ENCODE peak calls at places on chromosomes 2 and 18, in four cellular contexts. A is WTC11, N is cardiac fibroblast, O is hepatocyte. U is an unnamed sample.

GRCh38 chr18:78664851-78665250 is 314.8 kb upstream of the SALL3 start:
- DNase-seq in A (no peak), N (no peak), O (no peak), U (no peak)

GRCh38 chr2:24492283-24493272 is 1.5 kb downstream of the NCOA1 start:
- DNase-seq in A (no peak), N (peak), O (peak), U (peak)

GRCh38 chr2:200180943-200181342 is 125.5 kb upstream of the SPATS2L start:
- DNase-seq in A (no peak), N (no peak), O (no peak), U (no peak)

GRCh38 chr2:167430447-167430846 is 542.2 kb downstream of the XIRP2 start:
- DNase-seq in A (no peak), N (no peak), O (no peak), U (no peak)

GRCh38 chr2:15119722-15120175 is 441.4 kb downstream of the NBAS start:
- DNase-seq in A (peak), N (no peak), O (no peak), U (no peak)

GRCh38 chr2:164868563-164869419 is 27.2 kb upstream of the COBLL1 start:
- DNase-seq in A (no peak), N (no peak), O (peak), U (no peak)

GRCh38 chr2:210606001-210606400 is 49.6 kb downstream of the CPS1 start:
- DNase-seq in A (no peak), N (no peak), O (no peak), U (no peak)

GRCh38 chr2:240494194-240494793 is 58.8 kb downstream of the GPC1 start:
- DNase-seq in A (no peak), N (no peak), O (no peak), U (no peak)

GRCh38 chr2:105609756-105610397 is 134.8 kb upstream of the NCK2 start:
- DNase-seq in A (no peak), N (no peak), O (no peak), U (no peak)

GRCh38 chr18:460302-460701 is 40.2 kb downstream of the COLEC12 start:
- DNase-seq in A (no peak), N (no peak), O (no peak), U (no peak)

GRCh38 chr2:42971947-42972736 is 179.8 kb upstream of the HAAO start:
- DNase-seq in A (no peak), N (peak), O (no peak), U (no peak)

GRCh38 chr2:160347269-160347863 is 146.2 kb downstream of the RBMS1 start:
- DNase-seq in A (no peak), N (no peak), O (no peak), U (no peak)

GRCh38 chr2:181810823-181811695 is 80.5 kb upstream of the ITPRID2 start:
- DNase-seq in A (no peak), N (peak), O (peak), U (no peak)

GRCh38 chr2:73035899-73036778 is 35.4 kb downstream of the SFXN5 start:
- DNase-seq in A (peak), N (no peak), O (no peak), U (no peak)

GRCh38 chr2:109269956-109270757 is 141.2 kb downstream of the SH3RF3 start:
- DNase-seq in A (no peak), N (no peak), O (no peak), U (no peak)

GRCh38 chr2:24521975-24522639 is 31.1 kb downstream of the NCOA1 start:
- DNase-seq in A (no peak), N (no peak), O (no peak), U (no peak)

GRCh38 chr2:102942098-102942497 is 180.3 kb downstream of the TMEM182 start:
- DNase-seq in A (no peak), N (no peak), O (no peak), U (no peak)

GRCh38 chr2:110770308-110770695 is 37.9 kb downstream of the ACOXL start:
- DNase-seq in A (no peak), N (no peak), O (no peak), U (no peak)

GRCh38 chr2:11388262-11389047 is 44.0 kb upstream of the ROCK2 start:
- DNase-seq in A (no peak), N (no peak), O (no peak), U (no peak)

GRCh38 chr2:27653397-27653796 is 10.0 kb downstream of the SUPT7L start:
- DNase-seq in A (no peak), N (no peak), O (no peak), U (no peak)

GRCh38 chr2:222919841-222920609 is 59.2 kb downstream of the ACSL3 start:
- DNase-seq in A (no peak), N (peak), O (peak), U (no peak)

GRCh38 chr2:191878576-191879298 is 31.8 kb upstream of the CAVIN2 start:
- DNase-seq in A (no peak), N (peak), O (no peak), U (no peak)

GRCh38 chr2:10034333-10035052 is 8.9 kb upstream of the KLF11 start:
- DNase-seq in A (no peak), N (no peak), O (no peak), U (no peak)

GRCh38 chr2:199228887-199229819 is 228.6 kb downstream of the SATB2 start:
- DNase-seq in A (no peak), N (peak), O (no peak), U (no peak)

GRCh38 chr2:109214651-109215371 is 85.8 kb downstream of the SH3RF3 start:
- DNase-seq in A (no peak), N (no peak), O (no peak), U (no peak)

GRCh38 chr2:201996006-201996405 is 37.6 kb upstream of the FZD7 start:
- DNase-seq in A (peak), N (no peak), O (no peak), U (no peak)

GRCh38 chr2:207317358-207317984 is 151.7 kb upstream of the KLF7 start:
- DNase-seq in A (no peak), N (peak), O (no peak), U (no peak)

GRCh38 chr18:34957119-34957863 is 83.9 kb upstream of the MAPRE2 start:
- DNase-seq in A (no peak), N (no peak), O (no peak), U (no peak)

GRCh38 chr2:217890445-217890844 is 112.3 kb downstream of the TNS1 start:
- DNase-seq in A (no peak), N (peak), O (peak), U (peak)

GRCh38 chr18:57863706-57864105 is 60.6 kb upstream of the ATP8B1 start:
- DNase-seq in A (no peak), N (peak), O (no peak), U (no peak)

GRCh38 chr2:38387887-38388286 is 10.8 kb upstream of the ATL2 start:
- DNase-seq in A (no peak), N (no peak), O (no peak), U (no peak)

GRCh38 chr2:226329180-226329579 is 470.4 kb downstream of the IRS1 start:
- DNase-seq in A (no peak), N (no peak), O (no peak), U (no peak)

GRCh38 chr2:164178835-164179470 is 442.3 kb downstream of the GRB14 start:
- DNase-seq in A (no peak), N (peak), O (no peak), U (no peak)

GRCh38 chr2:30225131-30225762 is 6.1 kb upstream of the LBH start:
- DNase-seq in A (no peak), N (peak), O (peak), U (peak)

GRCh38 chr2:46488389-46488788 is 9.0 kb downstream of the TMEM247 start:
- DNase-seq in A (no peak), N (no peak), O (no peak), U (no peak)

GRCh38 chr18:26655614-26656400 is 107.5 kb upstream of the KCTD1 start:
- DNase-seq in A (peak), N (peak), O (peak), U (peak)
- TF ChIP-seq CTCF in A (no peak), N (peak), O (no peak), U (no peak)

GRCh38 chr2:224014336-224014735 is 24.8 kb downstream of the SERPINE2 start:
- DNase-seq in A (no peak), N (no peak), O (no peak), U (no peak)
- TF ChIP-seq CTCF in A (no peak), N (no peak), O (no peak), U (no peak)

GRCh38 chr2:174052639-174052976 is 87.4 kb upstream of the SP3 start:
- DNase-seq in A (no peak), N (no peak), O (no peak), U (no peak)

GRCh38 chr2:174053285-174053684 is 88.1 kb upstream of the SP3 start:
- DNase-seq in A (no peak), N (no peak), O (no peak), U (peak)

GRCh38 chr2:174051039-174051438 is 85.9 kb upstream of the SP3 start:
- DNase-seq in A (no peak), N (no peak), O (no peak), U (no peak)

GRCh38 chr2:174053784-174054183 is 88.6 kb upstream of the SP3 start:
- DNase-seq in A (peak), N (no peak), O (no peak), U (peak)

GRCh38 chr2:174051741-174052638 is 86.8 kb upstream of the SP3 start:
- DNase-seq in A (no peak), N (peak), O (peak), U (peak)
- TF ChIP-seq CTCF in A (no peak), N (no peak), O (no peak), U (no peak)

DNA sequence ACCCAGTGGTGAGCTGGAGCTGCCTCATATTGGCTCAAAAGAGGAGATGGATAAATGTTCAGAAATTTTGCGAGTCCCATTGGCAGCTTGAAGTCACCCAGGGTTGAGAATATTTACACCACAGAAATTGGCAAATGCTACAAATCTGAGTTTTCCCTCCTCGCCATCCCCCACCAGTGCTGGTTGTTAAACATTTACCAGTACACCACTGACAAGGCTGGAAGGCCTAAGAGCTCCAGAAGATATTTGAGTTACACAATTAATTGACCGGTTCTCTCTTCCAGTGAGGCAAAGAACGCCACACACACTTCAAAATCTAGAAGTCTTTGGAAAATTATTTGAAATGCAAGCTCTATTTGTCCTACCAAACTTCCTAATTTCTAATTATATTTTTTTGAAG is 47.5 kb upstream of the ATIC start:
- DNase-seq in A (no peak), N (no peak), O (no peak), U (no peak)
- TF ChIP-seq CTCF in A (no peak), N (no peak), O (no peak), U (no peak)

DNA sequence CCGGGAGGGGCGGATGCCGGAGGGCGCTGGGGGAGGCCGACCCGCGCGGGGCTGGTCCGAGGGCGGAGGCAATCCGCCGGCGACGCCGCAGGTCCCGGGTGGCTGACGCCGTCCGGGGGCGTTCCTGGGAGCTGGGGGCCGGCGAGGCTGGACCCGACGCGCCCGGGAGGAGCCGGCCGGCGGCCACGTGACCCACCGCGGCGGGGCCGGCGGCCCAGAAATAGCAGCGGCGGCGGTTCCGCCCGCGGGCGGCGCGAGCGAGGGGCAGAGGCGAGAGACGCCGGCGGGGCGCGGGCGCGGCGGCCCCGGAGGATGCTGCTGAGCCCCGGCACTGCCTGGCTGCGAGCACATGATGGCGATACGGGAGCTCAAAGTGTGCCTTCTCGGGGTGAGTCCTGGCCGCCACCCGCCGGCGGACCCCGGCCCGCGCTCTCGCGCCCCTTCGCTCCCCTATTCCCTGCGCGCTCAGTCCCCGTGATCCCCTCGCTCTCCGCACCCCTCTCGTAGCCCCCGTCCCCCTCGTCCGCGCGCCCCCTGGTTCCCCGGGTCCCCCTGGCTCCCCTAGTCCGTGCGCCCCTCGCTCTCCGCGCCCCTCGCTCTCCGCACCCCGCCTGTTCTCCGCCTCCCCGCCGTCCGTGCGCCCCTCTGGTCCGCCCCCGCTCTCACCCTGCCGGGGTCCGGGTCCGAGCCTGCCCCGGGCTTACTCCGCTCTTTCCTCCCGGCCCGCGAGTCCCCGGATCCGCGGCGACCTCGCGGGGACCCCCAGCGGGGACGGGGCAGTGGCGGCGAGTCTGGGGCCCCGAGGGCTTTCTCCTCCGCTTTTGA is at the start of gene RAB31:
- DNase-seq in A (peak), N (peak), O (peak), U (peak)
- TF ChIP-seq CTCF in A (no peak), N (no peak), O (no peak), U (no peak)

GRCh38 chr18:37336568-37337285 is 228.9 kb downstream of the CELF4 start:
- DNase-seq in A (no peak), N (no peak), O (no peak), U (no peak)

GRCh38 chr18:37332764-37333420 is 232.7 kb downstream of the CELF4 start:
- DNase-seq in A (no peak), N (no peak), O (no peak), U (no peak)

GRCh38 chr18:37339701-37340215 is 225.8 kb downstream of the CELF4 start:
- DNase-seq in A (no peak), N (no peak), O (no peak), U (no peak)

GRCh38 chr18:37334494-37335125 is 231.0 kb downstream of the CELF4 start:
- DNase-seq in A (no peak), N (peak), O (no peak), U (no peak)

DNA sequence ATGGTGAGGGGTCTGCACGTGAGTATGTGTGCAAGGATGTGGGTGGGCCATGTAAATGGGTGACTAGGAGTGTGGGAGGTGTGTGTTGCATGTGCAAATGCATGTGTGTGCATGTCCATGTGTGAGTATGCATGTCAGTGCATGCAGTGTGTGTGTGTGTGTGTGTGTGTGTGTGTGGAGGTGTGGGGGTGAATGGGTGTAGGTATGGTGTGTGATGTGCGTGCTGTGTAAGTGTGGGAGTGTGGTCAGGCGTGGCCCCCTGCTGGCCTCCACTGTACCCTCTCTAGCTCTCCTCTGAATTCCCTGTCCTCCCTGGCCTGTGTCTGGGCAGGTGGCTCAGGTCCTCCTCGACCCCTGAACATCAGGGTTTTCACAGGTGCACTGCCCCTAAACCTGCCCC is 230.3 kb downstream of the CELF4 start:
- DNase-seq in A (peak), N (no peak), O (peak), U (peak)
- TF ChIP-seq CTCF in A (no peak), N (no peak), O (peak), U (peak)

GRCh38 chr2:237604960-237605359 is 14.4 kb upstream of the RAB17 start:
- DNase-seq in A (no peak), N (peak), O (no peak), U (no peak)
- TF ChIP-seq CTCF in A (no peak), N (peak), O (peak), U (no peak)

GRCh38 chr2:78994789-78995188 is 30.7 kb upstream of the REG3G start:
- DNase-seq in A (no peak), N (no peak), O (no peak), U (no peak)
- TF ChIP-seq CTCF in A (no peak), N (no peak), O (no peak), U (no peak)

GRCh38 chr18:12088731-12089375 is 4.8 kb upstream of the ANKRD62 start:
- DNase-seq in A (no peak), N (no peak), O (no peak), U (no peak)

GRCh38 chr18:12092398-12093229 is 1.0 kb upstream of the ANKRD62 start:
- DNase-seq in A (peak), N (no peak), O (peak), U (peak)

GRCh38 chr18:12091742-12092141 is 1.9 kb upstream of the ANKRD62 start:
- DNase-seq in A (no peak), N (no peak), O (no peak), U (no peak)

GRCh38 chr18:12098389-12098788 is 4.7 kb downstream of the ANKRD62 start:
- DNase-seq in A (no peak), N (no peak), O (no peak), U (no peak)

DNA sequence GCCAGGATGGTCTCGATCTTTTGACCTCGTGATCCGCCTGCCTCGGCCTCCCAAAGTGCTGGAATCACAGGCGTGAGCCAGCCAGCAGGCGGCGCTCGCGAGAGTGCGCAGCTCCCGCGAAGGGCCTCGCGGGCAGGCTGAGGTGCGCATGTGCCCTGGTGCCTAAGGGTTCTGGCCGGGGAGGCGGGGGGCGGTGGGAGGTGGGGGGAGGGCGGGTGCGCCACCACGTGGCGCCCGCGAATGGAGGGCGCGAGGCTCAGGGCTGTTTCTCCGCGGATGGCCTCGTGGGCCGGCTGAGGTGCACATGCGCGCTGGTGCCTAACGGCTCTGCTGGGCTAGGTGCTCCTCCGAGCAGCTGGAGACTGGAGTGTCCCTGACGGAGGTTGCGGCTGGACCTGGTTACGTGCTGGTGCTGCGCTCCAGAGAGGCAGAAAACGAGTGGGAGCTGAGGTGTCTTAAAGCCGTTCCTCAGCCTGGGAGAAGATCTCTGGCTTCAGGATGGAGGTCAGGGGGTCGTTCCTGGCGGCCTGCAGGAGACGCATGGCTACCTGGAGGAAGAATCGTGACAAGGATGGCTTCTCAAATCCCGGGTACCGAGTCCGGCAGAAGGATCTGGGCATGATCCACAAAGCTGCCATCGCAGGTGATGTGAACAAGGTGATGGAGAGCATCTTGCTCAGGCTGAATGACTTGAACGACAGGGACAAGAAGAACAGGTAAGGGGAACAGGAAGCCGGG is at the start of gene ANKRD62:
- DNase-seq in A (no peak), N (no peak), O (no peak), U (no peak)
- TF ChIP-seq CTCF in A (no peak), N (no peak), O (no peak), U (no peak)